ENCODE peak calls at places on chromosomes 3 and 15, in five cellular contexts. T is K562, A is HCT116, K is H1, S is GM12878. N is an unnamed sample.

GRCh38 chr3:108130705-108131104 is 39.9 kb upstream of the CD47 start:
- DNase-seq in T (no peak), A (no peak), K (no peak), S (no peak), N (no peak)

GRCh38 chr3:14452676-14453367 is 50.4 kb downstream of the SLC6A6 start:
- DNase-seq in T (no peak), A (peak), K (no peak), S (no peak), N (no peak)

GRCh38 chr3:123447416-123447748 is 1.5 kb downstream of the ADCY5 start:
- DNase-seq in T (no peak), A (no peak), K (no peak), S (no peak), N (no peak)

GRCh38 chr15:92683511-92683834 is 27.9 kb upstream of the FAM174B start:
- DNase-seq in T (peak), A (no peak), K (peak), S (no peak), N (peak)

GRCh38 chr3:197426161-197426566 is 127.8 kb upstream of the DLG1 start:
- DNase-seq in T (no peak), A (no peak), K (no peak), S (no peak), N (no peak)

GRCh38 chr3:124250053-124250452 is 258.1 kb upstream of the ROPN1 start:
- DNase-seq in T (no peak), A (no peak), K (no peak), S (no peak), N (no peak)

GRCh38 chr3:57160046-57160730 is 5.0 kb downstream of the IL17RD start:
- DNase-seq in T (no peak), A (no peak), K (no peak), S (no peak), N (no peak)

GRCh38 chr3:58111513-58112184 is 99.1 kb downstream of the DNASE1L3 start:
- DNase-seq in T (no peak), A (no peak), K (no peak), S (peak), N (peak)

GRCh38 chr3:99768808-99769501 is 48.7 kb upstream of the CMSS1 start:
- DNase-seq in T (no peak), A (no peak), K (no peak), S (no peak), N (no peak)

GRCh38 chr3:143119974-143120715 is 574 bp downstream of the CHST2 start:
- DNase-seq in T (peak), A (no peak), K (peak), S (no peak), N (no peak)

GRCh38 chr15:69059170-69059943 is 44.9 kb downstream of the NOX5 start:
- DNase-seq in T (peak), A (peak), K (peak), S (peak), N (peak)

GRCh38 chr15:92118162-92118935 is 264.8 kb downstream of the SLCO3A1 start:
- DNase-seq in T (no peak), A (no peak), K (no peak), S (no peak), N (no peak)

GRCh38 chr15:71411538-71412482 is 296.5 kb downstream of the THSD4 start:
- DNase-seq in T (no peak), A (no peak), K (no peak), S (no peak), N (no peak)

DNA sequence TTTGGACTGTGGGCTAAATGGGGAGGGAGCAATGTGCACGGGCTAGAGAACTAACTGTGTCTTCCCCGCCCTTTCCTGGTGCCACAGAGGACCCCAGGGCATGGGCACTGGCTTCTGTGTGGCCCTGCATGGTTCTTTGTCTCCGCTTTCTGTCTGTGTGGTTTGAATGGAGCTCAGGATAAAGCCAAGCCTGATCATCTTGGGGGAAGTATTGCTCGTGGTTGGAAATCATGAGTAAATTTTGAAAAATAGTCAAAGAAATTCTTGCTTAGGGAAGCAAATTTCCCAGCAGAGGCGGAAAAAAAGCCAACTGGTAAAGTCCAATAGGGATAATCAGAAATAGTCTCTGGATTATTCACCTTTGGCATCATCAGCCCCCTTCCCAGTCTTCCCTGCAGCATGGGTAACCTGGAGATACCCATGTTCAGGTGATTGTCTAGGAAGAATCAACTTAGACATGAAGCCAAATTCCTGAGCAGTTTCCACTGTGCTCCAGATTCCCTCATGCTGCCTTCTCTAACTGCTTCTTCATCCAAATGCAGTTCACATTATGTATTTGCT is 55.4 kb downstream of the MAGEF1 start:
- DNase-seq in T (no peak), A (no peak), K (no peak), S (no peak), N (no peak)
- H3K27ac ChIP-seq in T (no peak), A (no peak), K (no peak), S (no peak), N (no peak)

GRCh38 chr15:88877906-88878305 is 17.4 kb downstream of the HAPLN3 start:
- DNase-seq in T (no peak), A (no peak), K (no peak), S (no peak), N (no peak)

GRCh38 chr15:88877415-88877814 is 17.9 kb downstream of the HAPLN3 start:
- DNase-seq in T (no peak), A (no peak), K (no peak), S (no peak), N (no peak)

GRCh38 chr15:88881781-88882180 is 13.6 kb downstream of the HAPLN3 start:
- DNase-seq in T (no peak), A (no peak), K (no peak), S (no peak), N (no peak)

GRCh38 chr15:88880944-88881740 is 14.2 kb downstream of the HAPLN3 start:
- DNase-seq in T (no peak), A (no peak), K (no peak), S (no peak), N (no peak)

GRCh38 chr15:88878720-88879184 is 16.6 kb downstream of the HAPLN3 start:
- DNase-seq in T (peak), A (no peak), K (peak), S (no peak), N (peak)
- TF ChIP-seq SRF in T (peak), A (no peak), K (no peak), S (no peak), N (no peak)

GRCh38 chr15:52263563-52263962 is 32.0 kb downstream of the MYO5C start:
- DNase-seq in T (no peak), A (no peak), K (no peak), S (no peak), N (no peak)
- H3K27ac ChIP-seq in T (no peak), A (no peak), K (no peak), S (no peak), N (no peak)

DNA sequence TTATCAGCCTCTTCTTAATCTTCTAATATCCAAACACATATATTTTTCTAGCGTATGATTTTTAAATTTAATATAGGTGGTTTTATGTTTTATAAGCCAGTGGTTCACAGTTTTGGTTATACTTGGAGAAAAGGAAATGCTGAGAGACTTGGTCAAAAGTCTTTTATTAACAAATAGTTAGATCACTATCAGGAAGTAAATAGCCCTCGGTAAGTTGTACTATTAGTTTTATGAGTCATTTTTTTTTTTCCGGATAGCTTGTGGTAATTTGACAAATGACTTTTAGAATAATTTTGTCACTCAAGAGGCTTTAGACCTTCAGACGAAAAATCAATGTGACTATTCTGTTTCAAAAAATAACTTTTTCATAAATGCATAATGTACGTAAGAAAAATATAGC is 232.2 kb upstream of the ROBO1 start:
- DNase-seq in T (no peak), A (no peak), K (no peak), S (no peak), N (no peak)
- TF ChIP-seq SRF in T (no peak), A (no peak), K (no peak), S (no peak), N (no peak)

GRCh38 chr3:131900891-131901290 is 133.9 kb downstream of the CPNE4 start:
- DNase-seq in T (no peak), A (no peak), K (no peak), S (no peak), N (no peak)

GRCh38 chr3:131907809-131908208 is 127.0 kb downstream of the CPNE4 start:
- DNase-seq in T (no peak), A (no peak), K (no peak), S (no peak), N (no peak)

GRCh38 chr3:131899021-131899420 is 135.8 kb downstream of the CPNE4 start:
- DNase-seq in T (no peak), A (no peak), K (no peak), S (no peak), N (no peak)

GRCh38 chr3:131901686-131902085 is 133.1 kb downstream of the CPNE4 start:
- DNase-seq in T (no peak), A (no peak), K (no peak), S (no peak), N (no peak)

DNA sequence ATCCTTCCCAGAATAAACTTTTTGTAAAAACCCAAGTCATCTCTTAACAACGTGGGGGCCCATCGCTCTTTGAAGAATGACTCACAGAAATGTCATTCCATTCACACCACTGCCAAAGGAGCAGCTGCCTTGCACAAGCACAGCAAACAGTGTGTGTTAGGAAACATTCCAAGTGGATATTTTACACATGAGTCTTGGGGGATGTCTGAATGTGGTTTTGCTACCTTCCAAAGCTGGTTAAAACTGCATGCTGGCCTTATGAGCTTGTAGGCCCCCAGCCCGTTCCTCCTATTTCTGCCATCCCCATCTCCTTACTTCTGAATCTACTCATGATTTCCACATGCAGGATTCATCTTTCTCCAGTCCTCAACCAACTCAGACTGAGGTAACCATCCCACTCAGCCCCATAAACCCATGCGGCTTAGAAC is 130.8 kb downstream of the CPNE4 start:
- DNase-seq in T (no peak), A (no peak), K (no peak), S (no peak), N (peak)
- H3K27ac ChIP-seq in T (no peak), A (no peak), K (no peak), S (no peak), N (no peak)

N was measured in HepG2.